ENCODE peak calls at places on chromosomes 1 and 21, in four cellular contexts. K is Calu3, W is heart left ventricle, J is cardiac fibroblast. Y is an unnamed sample.

GRCh38 chr1:40919475-40920011 is 57.4 kb upstream of the CITED4 start:
- DNase-seq in K (peak; percentile 95), W (no peak), J (no peak), Y (peak; percentile 67)

GRCh38 chr1:110135268-110136065 is 14.8 kb upstream of the SLC6A17 start:
- DNase-seq in K (no peak), W (no peak), J (no peak), Y (no peak)

GRCh38 chr21:41489329-41489728 is 18.6 kb downstream of the TMPRSS2 start:
- DNase-seq in K (no peak), W (no peak), J (no peak), Y (no peak)

GRCh38 chr1:165476776-165477175 is 31.9 kb upstream of the RXRG start:
- DNase-seq in K (no peak), W (no peak), J (no peak), Y (no peak)

GRCh38 chr1:31703431-31704260 is at the start of gene COL16A1:
- DNase-seq in K (no peak), W (peak; percentile 78), J (peak; percentile 22), Y (no peak)

GRCh38 chr1:205325334-205325884 is 3.9 kb upstream of the NUAK2 start:
- DNase-seq in K (peak; percentile 84), W (peak; percentile 64), J (peak; percentile 90), Y (no peak)

GRCh38 chr1:111603979-111604378 is 15.6 kb upstream of the RAP1A start:
- DNase-seq in K (no peak), W (no peak), J (no peak), Y (no peak)

GRCh38 chr1:3587133-3587733 is 24.1 kb downstream of the MEGF6 start:
- DNase-seq in K (peak; percentile 20), W (no peak), J (peak; percentile 52), Y (no peak)

GRCh38 chr21:46055863-46056281 is 42.0 kb upstream of the COL6A2 start:
- DNase-seq in K (no peak), W (no peak), J (no peak), Y (peak; percentile 85)

GRCh38 chr1:9505142-9505541 is 34.1 kb upstream of the SLC25A33 start:
- DNase-seq in K (no peak), W (no peak), J (no peak), Y (no peak)

GRCh38 chr1:8039065-8039464 is 13.0 kb upstream of the ERRFI1 start:
- DNase-seq in K (no peak), W (no peak), J (no peak), Y (no peak)

GRCh38 chr1:13585996-13586395 is 2.4 kb downstream of the PDPN start:
- DNase-seq in K (no peak), W (no peak), J (no peak), Y (no peak)

GRCh38 chr1:99816656-99817055 is 33.5 kb upstream of the AGL start:
- DNase-seq in K (no peak), W (no peak), J (no peak), Y (no peak)

GRCh38 chr21:44062380-44062779 is 44.8 kb upstream of the PWP2 start:
- DNase-seq in K (no peak), W (no peak), J (no peak), Y (no peak)

GRCh38 chr1:89538361-89538760 is 13.7 kb downstream of the LRRC8B start:
- DNase-seq in K (no peak), W (no peak), J (peak; percentile 45), Y (no peak)

GRCh38 chr21:46065993-46066842 is 31.7 kb upstream of the COL6A2 start:
- DNase-seq in K (no peak), W (no peak), J (no peak), Y (no peak)

GRCh38 chr1:199269241-199269640 is 630.4 kb downstream of the PTPRC start:
- DNase-seq in K (no peak), W (no peak), J (no peak), Y (no peak)

GRCh38 chr1:76074321-76075187 is at the start of gene ST6GALNAC3:
- DNase-seq in K (peak; percentile 72), W (peak; percentile 77), J (peak; percentile 29), Y (peak; percentile 94)
- TF ChIP-seq CTCF in K (no peak), W (no peak), J (no peak), Y (no peak)

GRCh38 chr1:180646093-180646492 is 14.3 kb downstream of the XPR1 start:
- DNase-seq in K (no peak), W (no peak), J (no peak), Y (no peak)
- TF ChIP-seq CTCF in K (no peak), W (no peak), J (no peak), Y (no peak)

GRCh38 chr1:37653906-37654305 is 19.2 kb upstream of the RSPO1 start:
- DNase-seq in K (no peak), W (no peak), J (no peak), Y (no peak)

GRCh38 chr1:37657620-37658412 is 23.1 kb upstream of the RSPO1 start:
- DNase-seq in K (no peak), W (no peak), J (no peak), Y (no peak)

GRCh38 chr1:37658486-37658885 is 23.8 kb upstream of the RSPO1 start:
- DNase-seq in K (no peak), W (no peak), J (no peak), Y (no peak)

GRCh38 chr1:37656881-37657280 is 22.2 kb upstream of the RSPO1 start:
- DNase-seq in K (no peak), W (no peak), J (no peak), Y (no peak)

DNA sequence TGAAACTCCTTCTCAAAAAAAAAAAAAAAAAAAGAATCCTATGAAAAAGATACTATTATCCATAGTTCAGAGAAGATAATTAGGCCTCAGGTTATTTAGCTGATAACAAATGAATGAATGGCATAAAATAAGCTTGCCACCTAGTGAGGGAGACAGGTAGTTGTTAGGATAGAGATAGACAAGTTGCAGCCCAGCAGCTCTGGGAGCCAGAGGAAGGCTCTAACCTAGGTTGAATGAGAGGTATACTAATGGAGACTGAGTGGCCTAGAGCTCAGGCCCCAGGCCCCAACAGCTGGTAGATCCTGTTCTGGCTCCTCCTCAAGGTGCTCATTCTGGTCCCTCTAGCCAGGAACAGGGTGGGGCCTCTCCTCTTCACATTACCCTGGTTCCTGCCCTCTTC is 20.6 kb upstream of the RSPO1 start:
- DNase-seq in K (no peak), W (no peak), J (no peak), Y (no peak)
- TF ChIP-seq CTCF in K (no peak), W (no peak), J (no peak), Y (no peak)

GRCh38 chr1:86082183-86082582 is 74.4 kb downstream of the COL24A1 start:
- DNase-seq in K (no peak), W (no peak), J (no peak), Y (no peak)
- TF ChIP-seq CTCF in K (no peak), W (no peak), J (peak; percentile 23), Y (peak; percentile 48)

DNA sequence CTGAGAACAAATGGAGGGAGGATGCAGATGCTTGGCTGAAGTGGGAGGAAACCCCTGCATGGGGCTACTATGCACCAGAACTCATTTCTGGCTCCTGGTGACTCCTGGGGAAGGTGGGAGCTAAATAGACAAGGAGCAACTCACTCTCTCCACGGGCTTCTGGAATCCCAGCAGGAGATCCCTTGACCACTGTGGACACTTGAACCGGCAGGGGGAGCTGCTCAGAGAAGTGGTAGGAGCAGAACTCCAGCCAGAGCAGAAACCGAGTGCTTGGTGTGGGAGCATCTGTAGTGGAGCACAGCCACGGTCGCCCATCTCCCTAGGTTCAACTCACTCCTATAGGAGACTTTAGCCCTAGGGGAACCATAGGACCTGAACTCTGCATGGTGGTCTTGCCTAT is 205.6 kb upstream of the GJB5 start:
- DNase-seq in K (peak; percentile 76), W (no peak), J (no peak), Y (no peak)
- TF ChIP-seq CTCF in K (peak; percentile 30), W (no peak), J (no peak), Y (no peak)

DNA sequence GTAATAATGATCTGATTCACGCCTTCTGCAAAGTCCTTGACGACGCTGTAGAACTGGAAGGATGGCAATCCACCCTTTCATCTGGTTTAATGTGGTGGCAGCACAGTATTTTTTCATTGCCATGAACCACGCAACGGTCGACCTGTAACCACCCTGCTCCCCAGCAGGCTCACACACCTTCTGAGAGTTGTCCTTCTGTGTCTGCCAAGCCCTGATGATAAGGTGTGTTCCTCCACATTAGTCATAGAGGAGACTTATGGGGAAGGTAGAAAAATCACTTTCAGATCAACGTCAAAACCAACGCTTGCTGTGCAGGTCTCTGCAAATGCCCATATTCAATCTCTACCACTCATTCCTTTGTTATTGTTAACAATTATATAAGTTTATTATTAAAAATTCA is 328.7 kb downstream of the SIPA1L2 start:
- DNase-seq in K (no peak), W (no peak), J (no peak), Y (no peak)
- TF ChIP-seq CTCF in K (no peak), W (no peak), J (no peak), Y (no peak)

Y was measured in chondrocyte.